ENCODE peak calls at places on chromosomes 2 and 18, in eight cellular contexts. H is glutamatergic neuron, F is posterior vena cava, W is AG08396, S is T-helper 1 cell, C is ELR, Y is SIG-M5, L is NCI-H1092. T is an unnamed sample.

GRCh38 chr2:165793161-165793778 is 777 bp downstream of the GALNT3 start:
- DNase-seq in H (peak), F (peak), W (no peak), S (no peak), C (peak), Y (no peak), L (no peak), T (no peak)

GRCh38 chr18:45682181-45682580 is 41.8 kb upstream of the SLC14A1 start:
- DNase-seq in H (no peak), F (no peak), W (no peak), S (no peak), C (no peak), Y (no peak), L (no peak), T (no peak)

GRCh38 chr18:10022365-10022764 is 108.5 kb downstream of the VAPA start:
- DNase-seq in H (no peak), F (no peak), W (no peak), S (no peak), C (no peak), Y (no peak), L (no peak), T (no peak)

GRCh38 chr2:55416826-55417568 is 2.7 kb downstream of the CCDC88A start:
- DNase-seq in H (no peak), F (no peak), W (no peak), S (no peak), C (no peak), Y (no peak), L (no peak), T (no peak)

GRCh38 chr2:101341901-101342624 is 33.6 kb upstream of the RNF149 start:
- DNase-seq in H (peak), F (peak), W (peak), S (peak), C (peak), Y (no peak), L (peak), T (peak)

GRCh38 chr18:56468379-56468778 is 170.0 kb downstream of the TXNL1 start:
- DNase-seq in H (no peak), F (no peak), W (no peak), S (no peak), C (no peak), Y (peak), L (no peak), T (no peak)

GRCh38 chr2:171529914-171530313 is 7.6 kb downstream of the CYBRD1 start:
- DNase-seq in H (no peak), F (no peak), W (no peak), S (no peak), C (peak), Y (no peak), L (no peak), T (peak)

GRCh38 chr2:7427293-7428060 is 510.3 kb downstream of the RNF144A start:
- DNase-seq in H (no peak), F (no peak), W (peak), S (peak), C (peak), Y (no peak), L (peak), T (peak)

GRCh38 chr2:201242562-201243277 is 17.6 kb upstream of the CASP8 start:
- DNase-seq in H (no peak), F (no peak), W (no peak), S (no peak), C (no peak), Y (no peak), L (no peak), T (no peak)